ENCODE peak calls at places on chromosomes 11 and 22, in nine cellular contexts. G is GM20000; J is foreskin fibroblast; V is activated CD4-positive, CD25-positive, alpha-beta regulatory T cell; D is psoas muscle; O is IMR-90; A is activated CD4-positive, alpha-beta memory T cell treated with anti-CD3 and anti-CD28 coated beads, Interleukin-2, amount 10 ng/mL, durations not matched to agents 7 days and 5 days; L is body of pancreas; W is stimulated activated CD4-positive, alpha-beta T cell treated with anti-CD3 and anti-CD28 coated beads, Interleukin-2, amount 100 ng/mL, for 48 hours. X is an unnamed sample.

GRCh38 chr11:66226111-66226510 is 42.3 kb upstream of the RAB1B start:
- DNase-seq in J (no peak), G (no peak), W (no peak), V (no peak), L (no peak), A (no peak), O (no peak), D (no peak), X (no peak)

GRCh38 chr22:30864441-30865420 is 103.8 kb downstream of the MORC2 start:
- DNase-seq in G (no peak), D (no peak), L (no peak), A (no peak), O (no peak), W (no peak), J (no peak), V (no peak), X (no peak)

GRCh38 chr11:6925636-6926207 is 504 bp upstream of the ZNF215 start:
- DNase-seq in V (no peak), A (no peak), J (peak), D (no peak), W (no peak), G (no peak), O (peak), L (no peak), X (no peak)

GRCh38 chr11:124798991-124799383 is 1.2 kb downstream of the MSANTD2 start:
- DNase-seq in J (peak), D (no peak), W (no peak), V (no peak), A (peak), G (peak), L (no peak), O (peak), X (no peak)

GRCh38 chr11:3010004-3010403 is 17.9 kb upstream of the NAP1L4 start:
- DNase-seq in L (no peak), V (no peak), J (no peak), G (no peak), W (no peak), O (no peak), D (no peak), A (no peak), X (no peak)

GRCh38 chr22:42283288-42284229 is 13.1 kb upstream of the TCF20 start:
- DNase-seq in L (no peak), A (peak), V (no peak), O (no peak), J (peak), G (no peak), W (peak), D (peak), X (peak)

GRCh38 chr11:35255514-35255913 is 116.5 kb downstream of the CD44 start:
- DNase-seq in J (no peak), D (no peak), V (no peak), L (no peak), O (no peak), G (no peak), A (no peak), W (no peak), X (no peak)

GRCh38 chr11:23778971-23779370 is 717.9 kb upstream of the LUZP2 start:
- DNase-seq in J (peak), D (no peak), V (no peak), W (no peak), O (peak), G (no peak), A (no peak), L (no peak), X (no peak)

GRCh38 chr11:26283852-26284421 is 48.0 kb upstream of the ANO3 start:
- DNase-seq in D (no peak), O (no peak), G (no peak), A (no peak), J (peak), W (no peak), L (no peak), V (no peak), X (no peak)

GRCh38 chr22:50548046-50548912 is 2.6 kb downstream of the KLHDC7B start:
- DNase-seq in A (peak), O (no peak), G (peak), J (no peak), W (no peak), L (peak), V (no peak), D (peak), X (no peak)

GRCh38 chr11:7639643-7640025 is 33.7 kb downstream of the CYB5R2 start:
- DNase-seq in L (peak), D (no peak), V (no peak), G (no peak), O (no peak), J (no peak), A (no peak), W (no peak), X (no peak)

GRCh38 chr11:45110562-45110961 is 35.9 kb upstream of the PRDM11 start:
- DNase-seq in J (peak), G (peak), A (no peak), O (peak), V (no peak), L (peak), D (peak), W (no peak), X (peak)

GRCh38 chr22:31625257-31625640 is 36.8 kb downstream of the PISD start:
- DNase-seq in L (no peak), A (no peak), J (no peak), D (no peak), O (no peak), G (no peak), V (no peak), W (no peak), X (no peak)

GRCh38 chr11:11291432-11292015 is 61.5 kb downstream of the CSNK2A3 start:
- DNase-seq in G (no peak), O (no peak), W (no peak), A (no peak), D (no peak), L (no peak), J (no peak), V (no peak), X (no peak)

GRCh38 chr11:60389279-60389910 is 6.9 kb upstream of the MS4A14 start:
- DNase-seq in V (no peak), L (no peak), A (no peak), O (no peak), G (peak), W (no peak), D (no peak), J (no peak), X (no peak)

GRCh38 chr11:64598106-64598796 is 7.2 kb downstream of the SLC22A12 start:
- DNase-seq in L (no peak), D (peak), J (no peak), G (no peak), O (no peak), A (no peak), W (no peak), V (no peak), X (no peak)

GRCh38 chr22:20957691-20958440 is 9.2 kb upstream of the AIFM3 start:
- DNase-seq in A (no peak), J (peak), D (peak), W (no peak), O (no peak), V (no peak), L (peak), G (peak), X (no peak)

GRCh38 chr22:40289991-40290459 is 56.3 kb upstream of the ADSL start:
- DNase-seq in D (no peak), A (peak), G (peak), W (peak), J (no peak), V (peak), L (no peak), O (no peak), X (no peak)

GRCh38 chr11:1387961-1388762 is 1.6 kb upstream of the BRSK2 start:
- DNase-seq in D (peak), L (peak), J (no peak), G (no peak), W (no peak), V (no peak), O (no peak), A (no peak), X (no peak)

GRCh38 chr11:18012314-18012905 is 437 bp downstream of the SERGEF start:
- DNase-seq in G (no peak), D (peak), J (peak), L (peak), A (peak), V (no peak), W (no peak), O (peak), X (no peak)

GRCh38 chr11:23079382-23079813 is 219.1 kb upstream of the CCDC179 start:
- DNase-seq in J (peak), L (no peak), O (peak), G (peak), D (no peak), V (no peak), W (no peak), A (no peak), X (no peak)

GRCh38 chr11:92663539-92663938 is 305.9 kb upstream of the MTNR1B start:
- DNase-seq in J (no peak), O (no peak), D (no peak), V (no peak), A (no peak), G (no peak), W (no peak), L (no peak), X (no peak)

GRCh38 chr22:27213766-27214581 is 556.6 kb downstream of the MIAT start:
- DNase-seq in D (peak), L (peak), O (peak), V (no peak), G (no peak), W (no peak), J (no peak), A (no peak), X (no peak)

GRCh38 chr11:133940034-133940433 is 16.7 kb downstream of the IGSF9B start:
- DNase-seq in V (no peak), O (no peak), D (no peak), G (no peak), J (no peak), A (no peak), W (no peak), L (no peak), X (no peak)

GRCh38 chr11:12552677-12553076 is 121.5 kb upstream of the TEAD1 start:
- DNase-seq in W (no peak), A (no peak), D (no peak), G (no peak), J (peak), V (no peak), O (peak), L (no peak), X (no peak)

GRCh38 chr22:39820266-39820665 is 73.3 kb downstream of the ENTHD1 start:
- DNase-seq in J (peak), D (no peak), A (no peak), W (no peak), V (no peak), O (peak), L (no peak), G (no peak), X (no peak)

GRCh38 chr11:73889019-73889418 is 12.2 kb downstream of the PAAF1 start:
- DNase-seq in W (no peak), A (no peak), G (no peak), J (peak), L (no peak), O (peak), D (no peak), V (no peak), X (no peak)

GRCh38 chr11:133968300-133968699 is 11.5 kb upstream of the IGSF9B start:
- DNase-seq in J (no peak), G (no peak), D (no peak), L (no peak), O (no peak), V (no peak), A (no peak), W (no peak), X (peak)